ENCODE peak calls at places on chromosomes 6 and 20, in five cellular contexts. T is endothelial cell, L is GM20000, D is Peyer's patch, U is epithelial cell of esophagus. K is an unnamed sample.
A peak's percentile ranks its signal among the peaks of the same experiment; 100 is the strongest.

GRCh38 chr6:116847234-116847633 is 18.4 kb upstream of the GPRC6A start:
- DNase-seq in U (peak; percentile 44), L (peak; percentile 12), T (no peak), D (no peak), K (peak; percentile 5)

GRCh38 chr6:157323114-157323923 is at the start of gene TMEM242:
- DNase-seq in D (peak; percentile 88), U (peak; percentile 94), T (peak; percentile 91), L (peak; percentile 82), K (peak; percentile 88)

GRCh38 chr6:157075549-157076426 is 247.5 kb downstream of the TMEM242 start:
- DNase-seq in D (no peak), T (no peak), L (peak; percentile 38), U (peak; percentile 43), K (peak; percentile 34)

GRCh38 chr6:16585805-16586204 is 175.5 kb downstream of the ATXN1 start:
- DNase-seq in D (no peak), U (no peak), T (no peak), L (no peak), K (no peak)

GRCh38 chr20:49132995-49133451 is 55.1 kb downstream of the STAU1 start:
- DNase-seq in U (peak; percentile 74), T (peak; percentile 20), L (peak; percentile 54), D (no peak), K (peak; percentile 59)

GRCh38 chr6:39169448-39170344 is 54.7 kb upstream of the SAYSD1 start:
- DNase-seq in U (no peak), L (no peak), T (no peak), D (no peak), K (no peak)

GRCh38 chr6:41548098-41548840 is 2.1 kb downstream of the FOXP4 start:
- DNase-seq in T (no peak), L (peak; percentile 73), D (peak; percentile 61), U (no peak), K (peak; percentile 70)

GRCh38 chr6:4970739-4971395 is 33.0 kb downstream of the RPP40 start:
- DNase-seq in T (no peak), L (no peak), D (no peak), U (no peak), K (no peak)

GRCh38 chr6:36765943-36766648 is 68.5 kb downstream of the RAB44 start:
- DNase-seq in U (peak; percentile 85), D (peak; percentile 76), L (peak; percentile 84), T (peak; percentile 90), K (peak; percentile 90)

GRCh38 chr6:110933913-110934312 is 24.6 kb upstream of the GTF3C6 start:
- DNase-seq in U (no peak), L (no peak), T (no peak), D (no peak), K (no peak)

GRCh38 chr6:26501482-26501986 is 1.4 kb downstream of the BTN1A1 start:
- DNase-seq in D (peak; percentile 42), U (peak; percentile 25), L (no peak), T (peak; percentile 30), K (peak; percentile 31)

GRCh38 chr20:61957961-61958715 is 107.5 kb downstream of the TAF4 start:
- DNase-seq in T (peak; percentile 1), U (no peak), L (no peak), D (no peak), K (no peak)

GRCh38 chr6:46329568-46329967 is 158.8 kb upstream of the ENPP5 start:
- DNase-seq in L (no peak), D (no peak), T (no peak), U (no peak), K (no peak)

GRCh38 chr20:23291575-23292240 is 58.9 kb upstream of the NXT1 start:
- DNase-seq in D (no peak), L (no peak), U (no peak), T (no peak), K (no peak)

GRCh38 chr20:63343460-63344150 is 17.5 kb downstream of the CHRNA4 start:
- DNase-seq in T (no peak), D (no peak), U (no peak), L (no peak), K (no peak)

GRCh38 chr20:53245581-53245980 is 273.4 kb downstream of the TSHZ2 start:
- DNase-seq in T (no peak), U (no peak), L (no peak), D (no peak), K (no peak)

GRCh38 chr6:26366504-26366903 is 1.5 kb downstream of the BTN3A2 start:
- DNase-seq in T (no peak), L (no peak), U (no peak), D (no peak), K (no peak)

GRCh38 chr20:63889241-63890200 is 5.4 kb upstream of the DNAJC5 start:
- DNase-seq in D (no peak), U (peak; percentile 94), L (no peak), T (no peak), K (no peak)

GRCh38 chr6:24796616-24797290 is 2.0 kb downstream of the ARMH2 start:
- DNase-seq in L (no peak), D (no peak), T (no peak), U (no peak), K (no peak)

GRCh38 chr6:16049178-16049577 is 79.7 kb upstream of the MYLIP start:
- DNase-seq in U (peak; percentile 22), L (no peak), D (no peak), T (no peak), K (no peak)

GRCh38 chr20:52469143-52469542 is 277.6 kb upstream of the ZFP64 start:
- DNase-seq in U (peak; percentile 7), L (no peak), T (no peak), D (no peak), K (no peak)

GRCh38 chr6:27553123-27553904 is 80.4 kb upstream of the ZNF184 start:
- DNase-seq in L (peak; percentile 58), T (peak; percentile 48), U (peak; percentile 70), D (no peak), K (peak; percentile 57)

GRCh38 chr20:44540834-44541233 is 19.0 kb upstream of the SERINC3 start:
- DNase-seq in L (no peak), D (no peak), T (no peak), U (peak; percentile 71), K (no peak)

GRCh38 chr6:110043366-110043994 is 65.4 kb downstream of the GPR6 start:
- DNase-seq in L (no peak), U (no peak), D (no peak), T (peak; percentile 1), K (no peak)

GRCh38 chr20:61853073-61854005 is 212.3 kb downstream of the TAF4 start:
- DNase-seq in D (no peak), U (no peak), T (no peak), L (no peak), K (no peak)

GRCh38 chr20:43824699-43825402 is 89.8 kb upstream of the TOX2 start:
- DNase-seq in T (peak; percentile 44), L (no peak), U (no peak), D (no peak), K (no peak)

GRCh38 chr6:42175860-42176259 is 2.7 kb downstream of the GUCA1A start:
- DNase-seq in L (no peak), T (no peak), U (no peak), D (no peak), K (no peak)

GRCh38 chr20:62350098-62350628 is 16.9 kb downstream of the LAMA5 start:
- DNase-seq in L (no peak), T (no peak), U (peak; percentile 99), D (no peak), K (no peak)

GRCh38 chr20:63121749-63122405 is 94.1 kb downstream of the YTHDF1 start:
- DNase-seq in D (no peak), T (no peak), L (no peak), U (no peak), K (no peak)

GRCh38 chr6:49713346-49713745 is at the start of gene CRISP2:
- DNase-seq in U (no peak), L (no peak), T (no peak), D (no peak), K (no peak)

GRCh38 chr20:42779216-42779615 is 410.5 kb downstream of the PTPRT start:
- DNase-seq in T (no peak), D (no peak), U (no peak), L (no peak), K (no peak)

GRCh38 chr20:7980332-7981046 is 39.1 kb downstream of the TMX4 start:
- DNase-seq in D (no peak), T (peak; percentile 7), L (peak; percentile 32), U (peak; percentile 52), K (peak; percentile 46)

DNA sequence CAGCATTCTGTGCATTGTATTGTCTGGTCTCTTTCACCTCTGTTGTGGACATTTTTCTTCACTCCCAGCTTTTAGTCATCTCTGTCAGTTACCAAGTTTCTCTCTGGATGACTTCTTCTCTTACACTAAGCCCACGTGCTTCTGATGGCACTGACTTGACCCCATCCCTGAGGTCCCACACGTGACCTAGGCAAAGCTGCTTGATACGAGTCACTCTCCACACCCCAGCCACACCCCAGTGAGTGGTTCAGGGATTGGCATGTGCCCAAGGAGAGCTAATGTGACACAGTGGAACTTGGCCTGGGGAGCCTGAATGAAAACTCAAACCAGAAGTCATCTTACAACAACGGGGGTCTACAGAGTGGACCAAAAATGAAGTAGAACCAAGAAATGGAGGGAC is 32.2 kb downstream of the HTR1E start:
- DNase-seq in D (no peak), L (no peak), U (peak; percentile 67), T (no peak), K (no peak)
- TF ChIP-seq CTCF in D (no peak), L (no peak), U (no peak), T (no peak), K (no peak)

DNA sequence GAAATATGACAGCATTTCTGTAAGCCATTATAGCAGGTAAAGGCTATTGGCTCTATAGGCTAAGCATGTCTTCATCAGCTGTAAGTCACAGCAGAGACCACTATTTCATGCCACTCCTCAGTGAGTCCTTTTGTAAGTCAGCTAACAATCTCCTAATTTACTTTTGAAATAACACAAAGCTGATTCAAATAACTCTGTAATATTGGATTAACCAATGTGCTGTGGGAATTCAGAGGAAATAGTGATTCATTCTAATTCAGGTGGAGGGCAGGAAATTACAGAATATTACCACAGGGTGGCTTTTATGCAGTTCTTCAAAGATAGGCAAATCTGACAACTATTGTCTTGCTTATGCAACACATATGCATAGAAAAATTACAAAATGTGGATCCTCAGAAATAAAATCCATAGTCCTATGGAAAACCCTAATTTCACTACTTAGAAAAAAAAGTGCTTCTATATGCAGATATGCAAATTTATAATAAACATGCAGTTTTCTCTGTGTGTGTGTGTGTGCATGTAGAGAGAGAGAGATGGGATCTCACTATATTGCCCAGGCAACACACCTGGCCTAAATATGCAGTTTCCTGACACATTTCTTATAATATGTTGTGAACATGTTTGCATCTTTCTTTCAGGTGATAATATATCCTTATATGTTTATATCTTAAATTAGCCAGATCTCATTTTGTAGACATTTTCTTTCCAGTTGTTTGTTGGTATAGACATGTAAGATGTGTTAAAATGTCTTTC is 4.8 kb upstream of the SMIM28 start:
- DNase-seq in L (no peak), T (no peak), U (peak; percentile 61), D (no peak), K (no peak)
- TF ChIP-seq CTCF in L (no peak), T (no peak), U (no peak), D (peak; percentile 24), K (no peak)

DNA sequence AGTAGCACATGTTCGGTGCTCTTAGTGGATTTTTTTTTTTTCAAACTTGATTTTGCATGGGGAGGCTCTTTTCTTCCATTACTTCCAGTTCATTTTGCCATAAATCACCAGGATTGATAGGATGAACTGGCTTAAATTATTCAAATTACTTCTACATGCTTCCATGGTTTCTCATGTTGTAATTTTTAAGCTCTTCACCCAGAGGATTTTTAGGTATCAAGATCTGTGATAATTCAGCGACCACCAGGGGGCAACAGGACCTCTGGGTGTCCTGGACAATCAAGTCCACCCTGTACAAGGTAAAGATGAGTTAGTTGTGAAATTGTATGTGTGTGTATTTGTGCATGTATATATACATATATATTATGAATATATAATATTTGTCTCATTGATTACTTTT is 4.2 kb upstream of the EPHA7 start:
- DNase-seq in D (no peak), L (peak; percentile 21), U (peak; percentile 47), T (peak; percentile 76), K (no peak)
- TF ChIP-seq CTCF in D (peak; percentile 20), L (peak; percentile 38), U (no peak), T (peak; percentile 86), K (peak; percentile 46)

GRCh38 chr20:57047281-57048026 is 219.0 kb downstream of the BMP7 start:
- DNase-seq in L (no peak), U (no peak), D (no peak), T (peak; percentile 13), K (no peak)
- TF ChIP-seq CTCF in L (no peak), U (peak; percentile 45), D (no peak), T (no peak), K (no peak)